ENCODE peak calls at places on chromosome 22, in five cellular contexts. A is HFF-Myc, Y is K562, C is fibroblast of mammary gland, D is dorsolateral prefrontal cortex. J is an unnamed sample.

GRCh38 chr22:17910561-17911311 is 113.6 kb downstream of the MICAL3 start:
- DNase-seq in C (peak), D (peak), A (peak), Y (peak), J (no peak)

GRCh38 chr22:19810381-19811141 is 44.1 kb downstream of the GNB1L start:
- DNase-seq in D (peak), Y (no peak), C (peak), A (peak), J (no peak)

GRCh38 chr22:46593211-46593676 is 26.9 kb upstream of the GRAMD4 start:
- DNase-seq in Y (no peak), A (no peak), C (no peak), D (no peak), J (no peak)

GRCh38 chr22:41725510-41726110 is 26.3 kb downstream of the MEI1 start:
- DNase-seq in Y (peak), C (no peak), A (no peak), D (no peak), J (no peak)

GRCh38 chr22:40612291-40612740 is 24.2 kb downstream of the MRTFA start:
- DNase-seq in C (no peak), D (no peak), A (no peak), Y (no peak), J (no peak)

GRCh38 chr22:45376009-45376408 is 37.4 kb downstream of the SMC1B start:
- DNase-seq in Y (no peak), C (no peak), A (no peak), D (no peak), J (no peak)

GRCh38 chr22:44901301-44901700 is 108.5 kb downstream of the PHF21B start:
- DNase-seq in D (no peak), C (peak), A (no peak), Y (no peak), J (no peak)

GRCh38 chr22:39593931-39594285 is 23.4 kb downstream of the CACNA1I start:
- DNase-seq in C (no peak), A (no peak), Y (no peak), D (no peak), J (no peak)

GRCh38 chr22:48949375-48950149 is 878.1 kb downstream of the BRD1 start:
- DNase-seq in Y (no peak), D (no peak), A (no peak), C (no peak), J (no peak)

GRCh38 chr22:17120711-17121234 is 387 bp downstream of the TMEM121B start:
- DNase-seq in D (peak), A (no peak), C (no peak), Y (peak), J (peak)

GRCh38 chr22:25478111-25478510 is 86.4 kb upstream of the GRK3 start:
- DNase-seq in A (no peak), Y (no peak), D (no peak), C (no peak), J (no peak)

GRCh38 chr22:19011075-19011474 is 75.0 kb upstream of the PRODH start:
- DNase-seq in C (no peak), Y (no peak), A (no peak), D (no peak), J (no peak)

GRCh38 chr22:29493636-29494035 is 13.6 kb downstream of the NEFH start:
- DNase-seq in Y (no peak), D (no peak), C (no peak), A (no peak), J (no peak)

GRCh38 chr22:46079093-46079860 is 71.0 kb upstream of the PPARA start:
- DNase-seq in C (no peak), D (peak), A (no peak), Y (no peak), J (no peak)

GRCh38 chr22:32620992-32621391 is 146.4 kb downstream of the FBXO7 start:
- DNase-seq in D (no peak), Y (no peak), A (no peak), C (no peak), J (no peak)
- TF ChIP-seq CTCF in D (no peak), Y (no peak), A (no peak), C (no peak), J (no peak)

GRCh38 chr22:36164621-36165020 is 4.1 kb upstream of the APOL3 start:
- DNase-seq in Y (no peak), C (no peak), D (no peak), A (no peak), J (no peak)

GRCh38 chr22:36166518-36167220 is 6.1 kb upstream of the APOL3 start:
- DNase-seq in A (no peak), C (no peak), Y (no peak), D (no peak), J (no peak)

GRCh38 chr22:36165161-36165560 is 4.6 kb upstream of the APOL3 start:
- DNase-seq in D (no peak), C (no peak), A (no peak), Y (no peak), J (no peak)

GRCh38 chr22:36163497-36163896 is 2.9 kb upstream of the APOL3 start:
- DNase-seq in D (no peak), Y (no peak), C (no peak), A (no peak), J (no peak)

GRCh38 chr22:36166086-36166485 is 5.5 kb upstream of the APOL3 start:
- DNase-seq in A (no peak), C (no peak), D (no peak), Y (no peak), J (no peak)
- TF ChIP-seq CTCF in A (no peak), C (no peak), D (no peak), Y (no peak), J (no peak)

GRCh38 chr22:42925598-42925997 is 68.5 kb upstream of the ARFGAP3 start:
- DNase-seq in D (no peak), Y (no peak), A (no peak), C (no peak), J (no peak)

GRCh38 chr22:42926768-42927167 is 69.7 kb upstream of the ARFGAP3 start:
- DNase-seq in A (no peak), C (no peak), D (no peak), Y (no peak), J (no peak)

GRCh38 chr22:42927966-42928365 is 70.9 kb upstream of the ARFGAP3 start:
- DNase-seq in A (no peak), C (no peak), D (no peak), Y (no peak), J (no peak)

GRCh38 chr22:42924436-42924835 is 67.4 kb upstream of the ARFGAP3 start:
- DNase-seq in C (no peak), Y (no peak), D (no peak), A (no peak), J (no peak)

DNA sequence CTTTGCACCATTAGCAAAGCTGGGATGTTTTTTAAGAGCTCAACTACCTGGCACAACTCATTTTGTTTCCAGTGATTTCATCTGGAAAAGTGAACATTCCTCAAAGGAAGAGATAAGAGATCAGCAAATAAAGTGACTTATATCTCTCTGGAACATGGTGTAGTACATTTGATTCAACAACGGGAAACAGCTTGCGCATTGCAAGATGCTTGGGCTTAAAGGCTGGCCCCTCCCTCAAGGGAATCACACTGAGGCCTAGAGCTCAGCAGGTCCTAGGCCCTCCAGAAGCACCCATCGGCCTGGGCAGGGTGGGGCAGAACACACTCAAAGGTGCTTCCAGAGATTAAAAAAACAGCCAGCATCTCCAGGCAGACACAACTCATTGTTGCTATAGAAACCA is 69.0 kb upstream of the ARFGAP3 start:
- DNase-seq in D (no peak), A (no peak), Y (no peak), C (no peak), J (no peak)
- TF ChIP-seq CTCF in D (no peak), A (no peak), Y (no peak), C (no peak), J (no peak)

GRCh38 chr22:38304526-38304925 is 12.7 kb downstream of the CSNK1E start:
- DNase-seq in D (no peak), C (peak), Y (no peak), A (no peak), J (no peak)
- TF ChIP-seq CTCF in D (no peak), C (peak), Y (no peak), A (no peak), J (no peak)

DNA sequence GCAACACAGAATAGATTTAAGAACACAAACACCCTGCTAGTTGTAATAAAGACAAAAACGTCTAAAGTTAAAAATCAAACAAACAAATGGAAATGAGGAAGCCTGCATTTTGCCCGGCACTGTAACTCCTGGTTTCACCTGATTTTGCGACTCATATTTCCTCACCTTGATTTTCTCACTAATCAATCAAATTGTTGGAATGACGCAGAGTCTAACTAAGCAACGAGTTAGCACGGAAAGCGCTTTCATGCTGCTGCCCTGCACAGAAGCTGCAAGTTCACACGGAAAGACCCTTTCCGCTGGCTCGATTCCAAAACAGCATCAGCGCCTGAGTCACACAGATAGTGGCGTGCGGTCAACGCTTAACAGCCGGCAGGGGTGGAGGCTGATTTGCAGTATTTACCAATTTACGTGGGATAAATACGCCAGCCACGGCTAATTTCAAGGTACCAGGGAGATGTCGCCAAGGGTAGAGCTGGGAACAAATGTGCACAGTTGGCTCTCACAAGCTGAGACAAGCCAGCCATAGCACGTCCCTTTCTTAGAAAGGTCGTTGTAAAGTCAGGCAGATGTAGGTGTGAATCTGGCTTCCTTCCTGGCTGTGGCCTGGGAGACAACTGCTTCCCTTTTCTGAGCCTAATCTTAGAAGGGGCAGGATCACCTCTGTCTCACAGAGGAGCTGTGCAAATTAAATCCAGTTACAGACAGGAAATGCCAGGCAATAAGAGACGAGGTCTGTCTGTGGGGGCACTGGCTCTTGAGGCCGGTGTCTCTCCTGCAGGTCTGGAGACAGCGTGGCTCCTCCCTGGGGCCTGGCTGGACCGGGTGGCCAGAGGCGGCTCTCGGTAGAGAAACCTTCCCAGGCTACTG is 76.9 kb upstream of the TTLL12 start:
- DNase-seq in C (peak), A (peak), Y (peak), D (no peak), J (peak)
- TF ChIP-seq CTCF in C (no peak), A (no peak), Y (no peak), D (no peak), J (no peak)

DNA sequence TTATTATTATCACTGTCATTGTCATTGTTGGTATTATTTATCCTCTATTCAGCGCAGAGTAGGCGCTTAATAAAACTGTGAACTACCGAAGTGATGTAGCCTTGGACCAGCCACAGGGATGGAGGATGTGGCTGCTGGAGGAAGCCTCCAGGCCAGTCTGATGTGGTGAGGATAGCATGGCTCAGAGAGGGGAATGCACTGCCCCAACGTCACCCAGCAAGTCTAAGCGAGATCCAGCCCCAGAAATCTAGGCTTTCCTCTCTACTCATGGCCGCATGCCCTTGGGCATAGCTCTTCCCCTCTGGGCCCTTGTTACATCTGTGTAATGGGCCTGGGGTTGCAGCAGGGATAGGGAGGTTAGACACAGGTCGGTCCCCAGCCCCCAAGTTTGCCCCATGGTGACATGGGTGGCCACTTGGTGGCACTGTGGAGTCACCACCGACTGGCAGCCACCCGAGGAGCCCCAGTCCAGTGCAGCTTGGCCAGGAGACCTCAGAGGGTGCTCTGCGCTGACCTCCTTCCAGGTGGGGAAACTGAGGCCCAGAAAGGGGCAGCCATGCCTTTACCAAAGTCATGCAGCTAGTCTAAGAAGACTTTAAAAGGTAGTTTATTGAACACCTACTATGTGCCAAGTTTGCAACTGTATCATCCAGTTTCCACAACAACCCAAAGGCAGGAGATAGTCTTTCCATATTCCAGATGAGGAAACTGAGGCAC is 395.7 kb downstream of the MN1 start:
- DNase-seq in D (peak), C (peak), A (no peak), Y (peak), J (peak)
- TF ChIP-seq CTCF in D (peak), C (peak), A (peak), Y (peak), J (peak)

J was measured in Calu3.